ENCODE peak calls at places on chromosomes 4 and X, in eight cellular contexts. C is lower lobe of right lung, B is GM23248, Q is kidney, P is NCI-H187 treated with DMSO at 0.1 percent for 48 hours, F is HCEC 1CT, I is AG04449, U is NCI-H2107. W is an unnamed sample.

GRCh38 chr4:25867781-25868180 is 5.0 kb upstream of the SEL1L3 start:
- DNase-seq in C (no peak), B (no peak), Q (no peak), P (no peak), F (no peak), I (no peak), U (no peak), W (no peak)

GRCh38 chr4:6335040-6335590 is 65.5 kb downstream of the WFS1 start:
- DNase-seq in C (no peak), B (no peak), Q (peak; percentile 42), P (no peak), F (no peak), I (no peak), U (no peak), W (no peak)

GRCh38 chr4:41990029-41990382 is 324 bp upstream of the SLC30A9 start:
- DNase-seq in C (no peak), B (no peak), Q (no peak), P (no peak), F (no peak), I (no peak), U (no peak), W (no peak)

GRCh38 chr4:152709675-152710438 is 30.1 kb upstream of the TMEM154 start:
- DNase-seq in C (no peak), B (peak; percentile 4), Q (no peak), P (no peak), F (no peak), I (no peak), U (no peak), W (no peak)

GRCh38 chrX:93319604-93320003 is 353.8 kb downstream of the NAP1L3 start:
- DNase-seq in C (no peak), B (no peak), Q (no peak), P (no peak), F (no peak), I (no peak), U (no peak), W (no peak)

GRCh38 chrX:150028692-150029091 is 90.4 kb upstream of the EOLA2 start:
- DNase-seq in C (no peak), B (no peak), Q (no peak), P (no peak), F (no peak), I (no peak), U (no peak), W (no peak)

GRCh38 chrX:119145241-119145653 is 17.6 kb upstream of the KIAA1210 start:
- DNase-seq in C (no peak), B (peak; percentile 58), Q (no peak), P (no peak), F (no peak), I (no peak), U (no peak), W (no peak)

GRCh38 chr4:49032440-49033161 is 46.5 kb downstream of the CWH43 start:
- DNase-seq in C (no peak), B (peak; percentile 36), Q (no peak), P (no peak), F (peak; percentile 16), I (no peak), U (no peak), W (peak; percentile 16)

W was measured in midbrain.